ENCODE peak calls at places on chromosomes 6 and 20, in six cellular contexts. F is astrocyte of the spinal cord; Y is CD8-positive, alpha-beta memory T cell; G is HEK293T; O is cardiac muscle cell; H is cardiac fibroblast. J is an unnamed sample.

GRCh38 chr6:13916230-13916944 is 8.4 kb upstream of the RNF182 start:
- DNase-seq in H (peak), O (peak), F (peak), G (no peak), Y (no peak), J (no peak)

GRCh38 chr20:63641146-63641791 is 12.0 kb downstream of the STMN3 start:
- DNase-seq in H (no peak), F (peak), Y (peak), O (peak), G (no peak), J (no peak)

GRCh38 chr6:163900570-163900969 is 486.1 kb downstream of the QKI start:
- DNase-seq in O (peak), G (no peak), H (peak), Y (no peak), F (peak), J (no peak)

GRCh38 chr6:135853227-135853626 is 1.7 kb downstream of the PDE7B start:
- DNase-seq in F (peak), O (peak), G (no peak), H (peak), Y (no peak), J (no peak)

GRCh38 chr20:24572140-24572539 is 102.7 kb downstream of the SYNDIG1 start:
- DNase-seq in Y (no peak), O (no peak), F (no peak), G (no peak), H (no peak), J (no peak)

GRCh38 chr6:34324738-34325444 is 67.6 kb downstream of the NUDT3 start:
- DNase-seq in Y (no peak), O (peak), F (peak), G (peak), H (peak), J (peak)

GRCh38 chr6:37624606-37625574 is 72.8 kb downstream of the MDGA1 start:
- DNase-seq in G (peak), O (peak), Y (no peak), H (peak), F (no peak), J (peak)

GRCh38 chr6:26489926-26490575 is 10.1 kb upstream of the BTN1A1 start:
- DNase-seq in G (no peak), Y (no peak), O (no peak), F (no peak), H (no peak), J (no peak)

J was measured in testis.